ENCODE peak calls at places on chromosomes 5 and 9, in nine cellular contexts. One of them, this sample, is unnamed.
A peak's percentile ranks its signal among the peaks of the same experiment; 100 is the strongest.

GRCh38 chr9:129472651-129473102 is 148.2 kb downstream of the C9orf50 start:
- DNase-seq in HCT116: no peak
- DNase-seq in Caco-2: no peak
- DNase-seq in neural progenitor cell: no peak
- DNase-seq in H1: no peak
- DNase-seq in AG04450: no peak
- DNase-seq in fibroblast of lung: peak; percentile 46
- DNase-seq in brain microvascular endothelial cell: no peak
- DNase-seq in lung: no peak
- DNase-seq in this sample: no peak

GRCh38 chr5:149514512-149514911 is 36.7 kb downstream of the CSNK1A1 start:
- DNase-seq in brain microvascular endothelial cell: no peak
- DNase-seq in lung: no peak
- DNase-seq in neural progenitor cell: no peak
- DNase-seq in H1: no peak
- DNase-seq in fibroblast of lung: no peak
- DNase-seq in AG04450: no peak
- DNase-seq in HCT116: no peak
- DNase-seq in Caco-2: no peak
- DNase-seq in this sample: no peak

GRCh38 chr5:43601454-43602260 is 1.3 kb upstream of the NNT start:
- DNase-seq in brain microvascular endothelial cell: peak; percentile 26
- DNase-seq in neural progenitor cell: no peak
- DNase-seq in fibroblast of lung: peak; percentile 58
- DNase-seq in AG04450: no peak
- DNase-seq in Caco-2: no peak
- DNase-seq in HCT116: no peak
- DNase-seq in lung: no peak
- DNase-seq in H1: no peak
- DNase-seq in this sample: no peak

GRCh38 chr5:148482697-148483462 is 99.1 kb downstream of the FBXO38 start:
- DNase-seq in lung: peak; percentile 61
- DNase-seq in AG04450: no peak
- DNase-seq in HCT116: peak; percentile 44
- DNase-seq in fibroblast of lung: peak; percentile 23
- DNase-seq in brain microvascular endothelial cell: peak; percentile 25
- DNase-seq in H1: peak; percentile 49
- DNase-seq in Caco-2: peak; percentile 38
- DNase-seq in neural progenitor cell: peak; percentile 75
- DNase-seq in this sample: no peak

GRCh38 chr5:139579-140442 is 47.8 kb downstream of the PLEKHG4B start:
- DNase-seq in Caco-2: peak; percentile 32
- DNase-seq in lung: no peak
- DNase-seq in fibroblast of lung: no peak
- DNase-seq in neural progenitor cell: no peak
- DNase-seq in HCT116: no peak
- DNase-seq in brain microvascular endothelial cell: no peak
- DNase-seq in H1: no peak
- DNase-seq in AG04450: no peak
- DNase-seq in this sample: no peak

GRCh38 chr5:109992264-109992915 is 302.7 kb downstream of the MAN2A1 start:
- DNase-seq in AG04450: no peak
- DNase-seq in Caco-2: no peak
- DNase-seq in fibroblast of lung: no peak
- DNase-seq in lung: no peak
- DNase-seq in H1: no peak
- DNase-seq in HCT116: no peak
- DNase-seq in neural progenitor cell: peak; percentile 31
- DNase-seq in brain microvascular endothelial cell: no peak
- DNase-seq in this sample: no peak

GRCh38 chr5:106873558-106873957 is 797.2 kb downstream of the EFNA5 start:
- DNase-seq in neural progenitor cell: no peak
- DNase-seq in H1: no peak
- DNase-seq in Caco-2: no peak
- DNase-seq in fibroblast of lung: no peak
- DNase-seq in lung: no peak
- DNase-seq in AG04450: no peak
- DNase-seq in brain microvascular endothelial cell: no peak
- DNase-seq in HCT116: no peak
- DNase-seq in this sample: no peak

GRCh38 chr5:43702815-43703214 is 99.8 kb downstream of the NNT start:
- DNase-seq in HCT116: no peak
- DNase-seq in lung: no peak
- DNase-seq in H1: no peak
- DNase-seq in Caco-2: no peak
- DNase-seq in brain microvascular endothelial cell: no peak
- DNase-seq in AG04450: no peak
- DNase-seq in neural progenitor cell: peak; percentile 17
- DNase-seq in fibroblast of lung: peak; percentile 66
- DNase-seq in this sample: no peak

GRCh38 chr9:70049672-70050271 is 6.1 kb downstream of the MAMDC2 start:
- DNase-seq in lung: peak; percentile 59
- DNase-seq in brain microvascular endothelial cell: no peak
- DNase-seq in neural progenitor cell: no peak
- DNase-seq in H1: no peak
- DNase-seq in fibroblast of lung: peak; percentile 40
- DNase-seq in HCT116: no peak
- DNase-seq in AG04450: no peak
- DNase-seq in Caco-2: no peak
- DNase-seq in this sample: no peak

GRCh38 chr5:126947146-126948010 is 83.0 kb downstream of the MARCHF3 start:
- DNase-seq in H1: no peak
- DNase-seq in HCT116: no peak
- DNase-seq in neural progenitor cell: no peak
- DNase-seq in lung: no peak
- DNase-seq in AG04450: no peak
- DNase-seq in fibroblast of lung: no peak
- DNase-seq in brain microvascular endothelial cell: no peak
- DNase-seq in Caco-2: no peak
- DNase-seq in this sample: no peak

GRCh38 chr9:36193049-36193448 is 2.3 kb downstream of the CLTA start:
- DNase-seq in H1: no peak
- DNase-seq in neural progenitor cell: no peak
- DNase-seq in Caco-2: no peak
- DNase-seq in AG04450: no peak
- DNase-seq in lung: no peak
- DNase-seq in brain microvascular endothelial cell: no peak
- DNase-seq in HCT116: no peak
- DNase-seq in fibroblast of lung: no peak
- DNase-seq in this sample: no peak

GRCh38 chr9:89878687-89879086 is 273.9 kb downstream of the GADD45G start:
- DNase-seq in H1: no peak
- DNase-seq in AG04450: no peak
- DNase-seq in fibroblast of lung: no peak
- DNase-seq in Caco-2: no peak
- DNase-seq in lung: peak; percentile 50
- DNase-seq in brain microvascular endothelial cell: peak; percentile 12
- DNase-seq in neural progenitor cell: no peak
- DNase-seq in HCT116: no peak
- DNase-seq in this sample: no peak

GRCh38 chr9:112308576-112308975 is 24.8 kb downstream of the PTBP3 start:
- DNase-seq in lung: no peak
- DNase-seq in AG04450: no peak
- DNase-seq in brain microvascular endothelial cell: no peak
- DNase-seq in fibroblast of lung: no peak
- DNase-seq in neural progenitor cell: peak; percentile 79
- DNase-seq in HCT116: no peak
- DNase-seq in H1: no peak
- DNase-seq in Caco-2: no peak
- DNase-seq in this sample: no peak

GRCh38 chr9:117494401-117495130 is 79.7 kb upstream of the ASTN2 start:
- DNase-seq in lung: no peak
- DNase-seq in brain microvascular endothelial cell: no peak
- DNase-seq in HCT116: no peak
- DNase-seq in Caco-2: no peak
- DNase-seq in neural progenitor cell: no peak
- DNase-seq in fibroblast of lung: no peak
- DNase-seq in H1: no peak
- DNase-seq in AG04450: no peak
- DNase-seq in this sample: no peak
- H3K4me3 ChIP-seq in lung: no peak overlapping the region
- H3K4me3 ChIP-seq in brain microvascular endothelial cell: no peak overlapping the region
- H3K4me3 ChIP-seq in HCT116: no peak overlapping the region
- H3K4me3 ChIP-seq in Caco-2: no peak overlapping the region
- H3K4me3 ChIP-seq in neural progenitor cell: no peak overlapping the region
- H3K4me3 ChIP-seq in fibroblast of lung: peak overlapping the region; percentile 8
- H3K4me3 ChIP-seq in H1: no peak overlapping the region
- H3K4me3 ChIP-seq in AG04450: no peak overlapping the region
- H3K4me3 ChIP-seq in this sample: no peak overlapping the region

GRCh38 chr5:135174315-135175096 is 140.5 kb upstream of the PITX1 start:
- DNase-seq in neural progenitor cell: peak; percentile 66
- DNase-seq in Caco-2: no peak
- DNase-seq in fibroblast of lung: no peak
- DNase-seq in H1: peak; percentile 29
- DNase-seq in brain microvascular endothelial cell: no peak
- DNase-seq in AG04450: no peak
- DNase-seq in HCT116: no peak
- DNase-seq in lung: no peak
- DNase-seq in this sample: no peak
- TF ChIP-seq CTCF in neural progenitor cell: peak; percentile 67
- TF ChIP-seq CTCF in Caco-2: no peak
- TF ChIP-seq CTCF in fibroblast of lung: peak; percentile 17
- TF ChIP-seq CTCF in H1: peak; percentile 88
- TF ChIP-seq CTCF in brain microvascular endothelial cell: peak; percentile 37
- TF ChIP-seq CTCF in AG04450: peak; percentile 33
- TF ChIP-seq CTCF in HCT116: peak; percentile 17
- TF ChIP-seq CTCF in lung: no peak
- TF ChIP-seq CTCF in this sample: peak; percentile 19

GRCh38 chr5:175790796-175791195 is 80.6 kb upstream of the CPLX2 start:
- DNase-seq in HCT116: no peak
- DNase-seq in AG04450: no peak
- DNase-seq in Caco-2: no peak
- DNase-seq in neural progenitor cell: no peak
- DNase-seq in H1: no peak
- DNase-seq in fibroblast of lung: no peak
- DNase-seq in brain microvascular endothelial cell: no peak
- DNase-seq in lung: no peak
- DNase-seq in this sample: no peak

GRCh38 chr5:175788155-175788787 is 83.1 kb upstream of the CPLX2 start:
- DNase-seq in AG04450: no peak
- DNase-seq in H1: no peak
- DNase-seq in neural progenitor cell: no peak
- DNase-seq in fibroblast of lung: no peak
- DNase-seq in Caco-2: no peak
- DNase-seq in HCT116: no peak
- DNase-seq in lung: no peak
- DNase-seq in brain microvascular endothelial cell: no peak
- DNase-seq in this sample: no peak

GRCh38 chr5:175784230-175784629 is 87.1 kb upstream of the CPLX2 start:
- DNase-seq in AG04450: no peak
- DNase-seq in HCT116: no peak
- DNase-seq in Caco-2: no peak
- DNase-seq in brain microvascular endothelial cell: no peak
- DNase-seq in neural progenitor cell: no peak
- DNase-seq in lung: no peak
- DNase-seq in fibroblast of lung: no peak
- DNase-seq in H1: no peak
- DNase-seq in this sample: no peak

GRCh38 chr5:175789670-175790069 is 81.7 kb upstream of the CPLX2 start:
- DNase-seq in AG04450: no peak
- DNase-seq in brain microvascular endothelial cell: no peak
- DNase-seq in Caco-2: no peak
- DNase-seq in neural progenitor cell: no peak
- DNase-seq in HCT116: no peak
- DNase-seq in lung: no peak
- DNase-seq in fibroblast of lung: no peak
- DNase-seq in H1: no peak
- DNase-seq in this sample: no peak
- H3K27me3 ChIP-seq in AG04450: no peaks in the 10 kb centered on the region
- H3K27me3 ChIP-seq in brain microvascular endothelial cell: no peaks in the 10 kb centered on the region
- H3K27me3 ChIP-seq in Caco-2: no peaks in the 10 kb centered on the region
- H3K27me3 ChIP-seq in neural progenitor cell: peaks cover 20% of the 10 kb centered on the region
- H3K27me3 ChIP-seq in HCT116: peaks cover 5% of the 10 kb centered on the region
- H3K27me3 ChIP-seq in lung: no peaks in the 10 kb centered on the region
- H3K27me3 ChIP-seq in fibroblast of lung: no peaks in the 10 kb centered on the region
- H3K27me3 ChIP-seq in H1: no peaks in the 10 kb centered on the region
- H3K27me3 ChIP-seq in this sample: no peaks in the 10 kb centered on the region

DNA sequence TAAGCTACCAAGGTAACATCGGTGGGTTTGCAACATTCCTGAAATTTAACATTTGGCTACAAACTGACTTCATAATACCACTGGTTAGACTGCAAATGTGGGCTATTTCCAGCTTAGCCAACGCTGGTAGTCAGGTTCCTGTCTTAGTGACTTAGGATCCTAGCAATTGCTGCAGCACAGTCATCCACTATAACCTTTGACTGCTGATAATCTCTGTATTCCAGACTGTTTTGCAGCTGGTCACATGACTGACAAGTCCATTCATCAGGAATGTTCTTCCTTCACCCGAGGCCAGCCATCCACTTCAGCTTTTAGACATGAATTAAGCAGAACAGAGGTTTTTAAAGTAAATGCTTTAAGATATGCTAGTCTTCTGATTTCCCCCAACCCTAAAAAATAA is 425.9 kb upstream of the MPDZ start:
- DNase-seq in AG04450: no peak
- DNase-seq in H1: no peak
- DNase-seq in fibroblast of lung: peak; percentile 46
- DNase-seq in Caco-2: no peak
- DNase-seq in neural progenitor cell: no peak
- DNase-seq in lung: no peak
- DNase-seq in HCT116: no peak
- DNase-seq in brain microvascular endothelial cell: peak; percentile 67
- DNase-seq in this sample: no peak
- H3K4me3 ChIP-seq in AG04450: no peak overlapping the region
- H3K4me3 ChIP-seq in H1: no peak overlapping the region
- H3K4me3 ChIP-seq in fibroblast of lung: no peak overlapping the region
- H3K4me3 ChIP-seq in Caco-2: no peak overlapping the region
- H3K4me3 ChIP-seq in neural progenitor cell: no peak overlapping the region
- H3K4me3 ChIP-seq in lung: no peak overlapping the region
- H3K4me3 ChIP-seq in HCT116: no peak overlapping the region
- H3K4me3 ChIP-seq in brain microvascular endothelial cell: no peak overlapping the region
- H3K4me3 ChIP-seq in this sample: no peak overlapping the region

GRCh38 chr5:80653497-80653896 is 955 bp upstream of the MSH3 start:
- DNase-seq in brain microvascular endothelial cell: no peak
- DNase-seq in HCT116: no peak
- DNase-seq in Caco-2: no peak
- DNase-seq in neural progenitor cell: no peak
- DNase-seq in H1: no peak
- DNase-seq in AG04450: no peak
- DNase-seq in fibroblast of lung: no peak
- DNase-seq in lung: no peak
- DNase-seq in this sample: no peak

GRCh38 chr5:80655231-80655784 is 525 bp upstream of the DHFR start:
- DNase-seq in HCT116: no peak
- DNase-seq in neural progenitor cell: no peak
- DNase-seq in Caco-2: no peak
- DNase-seq in brain microvascular endothelial cell: no peak
- DNase-seq in fibroblast of lung: no peak
- DNase-seq in AG04450: no peak
- DNase-seq in H1: no peak
- DNase-seq in lung: no peak
- DNase-seq in this sample: no peak

GRCh38 chr5:80654054-80654390 is 430 bp upstream of the MSH3 start:
- DNase-seq in H1: no peak
- DNase-seq in HCT116: no peak
- DNase-seq in neural progenitor cell: peak; percentile 35
- DNase-seq in brain microvascular endothelial cell: no peak
- DNase-seq in fibroblast of lung: no peak
- DNase-seq in AG04450: no peak
- DNase-seq in lung: no peak
- DNase-seq in Caco-2: peak; percentile 41
- DNase-seq in this sample: no peak

GRCh38 chr5:80656425-80656824 is 1.6 kb upstream of the DHFR start:
- DNase-seq in neural progenitor cell: no peak
- DNase-seq in H1: no peak
- DNase-seq in lung: no peak
- DNase-seq in Caco-2: no peak
- DNase-seq in fibroblast of lung: peak; percentile 36
- DNase-seq in HCT116: no peak
- DNase-seq in brain microvascular endothelial cell: peak; percentile 5
- DNase-seq in AG04450: no peak
- DNase-seq in this sample: no peak

GRCh38 chr5:80654391-80655230 is at the start of the genes DHFR and MSH3:
- DNase-seq in brain microvascular endothelial cell: peak; percentile 69
- DNase-seq in H1: peak; percentile 86
- DNase-seq in neural progenitor cell: peak; percentile 95
- DNase-seq in HCT116: peak; percentile 85
- DNase-seq in lung: peak; percentile 84
- DNase-seq in AG04450: peak; percentile 72
- DNase-seq in Caco-2: peak; percentile 93
- DNase-seq in fibroblast of lung: peak; percentile 88
- DNase-seq in this sample: peak; percentile 52
- TF ChIP-seq CTCF in brain microvascular endothelial cell: no peak
- TF ChIP-seq CTCF in H1: no peak
- TF ChIP-seq CTCF in neural progenitor cell: peak; percentile 46
- TF ChIP-seq CTCF in HCT116: no peak
- TF ChIP-seq CTCF in lung: no peak
- TF ChIP-seq CTCF in AG04450: peak; percentile 7
- TF ChIP-seq CTCF in Caco-2: peak; percentile 54
- TF ChIP-seq CTCF in fibroblast of lung: no peak
- TF ChIP-seq CTCF in this sample: peak; percentile 5